ENCODE peak calls at places on chromosomes 6 and 20, in five cellular contexts. P is endothelial cell, J is B cell, E is HL-60, M is psoas muscle. X is an unnamed sample.

GRCh38 chr20:25146976-25147375 is 48.5 kb upstream of the ENTPD6 start:
- DNase-seq in P (no peak), J (no peak), E (no peak), M (no peak), X (no peak)

GRCh38 chr6:2857580-2858337 is 16.1 kb upstream of the SERPINB1 start:
- DNase-seq in P (peak), J (peak), E (peak), M (no peak), X (peak)

GRCh38 chr6:131197716-131198115 is 62.4 kb downstream of the AKAP7 start:
- DNase-seq in P (no peak), J (no peak), E (no peak), M (no peak), X (no peak)

GRCh38 chr6:85405175-85405852 is 44.6 kb upstream of the NT5E start:
- DNase-seq in P (no peak), J (no peak), E (no peak), M (no peak), X (peak)

GRCh38 chr6:24883618-24884017 is 52.1 kb downstream of the RIPOR2 start:
- DNase-seq in P (no peak), J (no peak), E (no peak), M (no peak), X (no peak)

GRCh38 chr20:38272398-38272797 is 11.9 kb upstream of the KIAA1755 start:
- DNase-seq in P (no peak), J (no peak), E (no peak), M (no peak), X (no peak)

GRCh38 chr20:6533321-6533720 is 234.2 kb upstream of the BMP2 start:
- DNase-seq in P (no peak), J (no peak), E (no peak), M (no peak), X (no peak)

GRCh38 chr20:32339116-32339515 is 19.0 kb upstream of the ASXL1 start:
- DNase-seq in P (no peak), J (no peak), E (no peak), M (no peak), X (no peak)

GRCh38 chr6:36113049-36113448 is 17.3 kb upstream of the MAPK13 start:
- DNase-seq in P (no peak), J (no peak), E (no peak), M (no peak), X (no peak)

GRCh38 chr6:105824732-105825131 is 261.4 kb upstream of the PRDM1 start:
- DNase-seq in P (no peak), J (no peak), E (no peak), M (no peak), X (no peak)

GRCh38 chr20:56195946-56196345 is 52.6 kb upstream of the MC3R start:
- DNase-seq in P (no peak), J (no peak), E (no peak), M (no peak), X (no peak)

GRCh38 chr6:95690328-95690727 is 113.0 kb downstream of the MANEA start:
- DNase-seq in P (no peak), J (no peak), E (no peak), M (no peak), X (no peak)

GRCh38 chr6:20302702-20303251 is 90.5 kb upstream of the MBOAT1 start:
- DNase-seq in P (no peak), J (no peak), E (no peak), M (no peak), X (no peak)

GRCh38 chr6:127191716-127192115 is 73.2 kb downstream of the RSPO3 start:
- DNase-seq in P (no peak), J (no peak), E (no peak), M (peak), X (no peak)

GRCh38 chr6:122730334-122730733 is 49.2 kb upstream of the FABP7 start:
- DNase-seq in P (no peak), J (no peak), E (no peak), M (no peak), X (no peak)

GRCh38 chr20:4875578-4876067 is 125.7 kb downstream of the SLC23A2 start:
- DNase-seq in P (no peak), J (no peak), E (no peak), M (no peak), X (no peak)

GRCh38 chr20:24662286-24662685 is 192.9 kb downstream of the SYNDIG1 start:
- DNase-seq in P (no peak), J (no peak), E (no peak), M (no peak), X (no peak)

GRCh38 chr6:137210903-137211302 is 8.3 kb downstream of the IFNGR1 start:
- DNase-seq in P (no peak), J (no peak), E (peak), M (no peak), X (no peak)

DNA sequence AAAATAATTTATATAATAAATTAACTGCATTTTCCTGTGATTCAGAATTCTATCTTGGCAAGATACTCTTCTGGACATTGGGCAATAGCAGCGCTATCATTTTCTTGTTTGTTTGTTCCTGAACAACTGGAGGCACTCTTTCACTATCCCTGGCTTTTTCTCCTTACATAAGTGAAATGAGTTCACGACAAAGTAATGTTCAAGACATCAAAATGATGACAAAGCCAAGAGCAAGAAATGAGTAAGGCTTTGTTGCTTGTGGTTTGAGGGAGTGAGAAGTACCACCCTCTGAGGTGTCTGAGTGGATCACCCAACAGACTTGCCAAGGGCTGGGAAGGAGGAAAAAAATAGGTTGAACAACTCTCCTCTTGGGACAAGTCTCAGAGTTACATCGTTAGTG is 466.6 kb upstream of the JAG1 start:
- DNase-seq in P (no peak), J (no peak), E (no peak), M (no peak), X (no peak)
- TF ChIP-seq CTCF in P (no peak), J (no peak), E (no peak), M (no peak), X (no peak)

DNA sequence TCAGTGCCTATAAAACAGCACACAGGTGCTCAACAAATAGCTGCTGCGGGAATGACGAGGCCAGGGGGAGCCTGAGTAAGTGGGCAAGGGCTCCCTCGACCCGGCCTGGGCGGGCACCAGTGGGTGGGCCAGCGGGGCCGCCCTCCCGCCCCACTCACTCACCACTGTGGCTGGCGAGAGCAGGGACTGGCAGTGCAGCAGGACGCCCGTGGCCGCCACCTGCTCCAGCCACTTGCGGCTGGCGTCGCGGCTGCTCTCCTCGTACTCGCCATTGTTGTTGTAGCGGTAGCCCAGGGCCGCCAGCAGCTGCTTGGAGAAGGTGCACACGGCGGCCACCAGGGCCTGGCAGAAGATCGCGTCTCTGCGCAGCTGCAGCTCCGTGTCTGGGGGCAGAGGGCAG is 191.5 kb downstream of the PREX1 start:
- DNase-seq in P (no peak), J (no peak), E (no peak), M (peak), X (no peak)
- TF ChIP-seq CTCF in P (no peak), J (no peak), E (no peak), M (no peak), X (no peak)

GRCh38 chr6:39451831-39452230 is 129.3 kb upstream of the KCNK16 start:
- DNase-seq in P (no peak), J (no peak), E (no peak), M (no peak), X (no peak)
- TF ChIP-seq CTCF in P (peak), J (no peak), E (peak), M (peak), X (peak)

DNA sequence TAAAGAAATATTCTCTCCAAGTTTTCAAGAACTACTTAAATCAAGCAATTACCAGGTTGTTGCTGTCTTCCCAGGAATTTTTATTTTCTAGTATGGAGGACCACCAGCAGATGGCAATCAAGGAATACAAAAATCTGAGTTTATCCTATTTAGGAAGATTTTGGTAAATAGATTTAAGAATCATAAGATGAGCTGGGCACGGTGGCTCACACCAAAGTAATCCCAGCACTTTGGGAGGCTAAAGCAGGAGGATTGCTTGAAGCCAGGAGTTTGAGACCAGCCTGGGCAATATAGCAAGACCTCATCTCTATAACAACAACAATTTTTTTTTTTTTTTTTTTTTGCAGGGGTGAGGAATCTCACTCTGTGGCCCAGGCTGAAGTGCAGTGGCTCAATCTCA is 19.3 kb upstream of the SEC63 start:
- DNase-seq in P (peak), J (no peak), E (no peak), M (no peak), X (peak)
- TF ChIP-seq CTCF in P (peak), J (no peak), E (no peak), M (peak), X (peak)

DNA sequence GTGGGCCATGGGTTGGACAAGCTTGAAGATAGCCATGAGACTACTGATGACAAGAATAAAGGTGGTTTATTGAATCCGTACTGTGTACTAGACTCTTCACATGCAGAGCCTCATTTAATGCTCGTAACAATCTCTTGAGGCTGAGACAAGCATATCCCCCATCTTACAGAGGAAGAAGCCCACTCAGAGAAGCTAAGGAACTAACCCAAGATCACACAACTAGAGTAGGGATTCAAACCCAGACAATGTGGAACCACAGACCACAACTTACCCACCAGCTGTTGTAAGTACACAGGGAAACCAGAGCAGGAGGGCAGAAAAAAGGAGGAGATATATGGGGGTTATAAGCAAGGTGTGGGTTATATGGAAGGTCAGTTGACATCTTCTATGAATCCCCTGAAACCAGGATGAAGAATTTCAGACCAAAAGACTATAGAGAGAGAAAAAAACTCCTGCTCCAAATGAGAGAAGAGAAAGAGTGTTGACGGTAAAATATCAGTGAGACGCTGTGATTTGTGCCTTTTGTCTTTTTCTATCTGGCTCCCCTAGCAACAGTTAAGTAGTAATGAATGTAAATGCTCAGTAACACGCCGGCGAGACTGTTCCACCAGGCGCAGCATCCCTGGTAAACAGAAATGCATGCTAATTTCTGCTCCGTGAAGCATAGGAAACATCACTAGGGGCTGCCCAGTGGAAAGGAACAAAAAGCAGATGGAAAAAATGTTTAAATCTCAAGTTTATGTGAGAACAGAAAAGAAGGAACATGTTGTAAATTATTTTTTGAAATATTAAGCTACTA is 80.1 kb upstream of the SLC22A16 start:
- DNase-seq in P (no peak), J (no peak), E (no peak), M (no peak), X (no peak)
- TF ChIP-seq CTCF in P (no peak), J (no peak), E (no peak), M (no peak), X (no peak)

X was measured in Calu3.